ENCODE peak calls at places on chromosome 13, in four cellular contexts. H, G, R and S are unnamed samples.

GRCh38 chr13:36986462-36987240 is 12.5 kb downstream of the ALG5 start:
- DNase-seq in H (no peak), G (peak), R (peak), S (no peak)

GRCh38 chr13:102566513-102566912 is 30.3 kb upstream of the TPP2 start:
- DNase-seq in H (no peak), G (no peak), R (no peak), S (no peak)

GRCh38 chr13:102460806-102461205 is 59.0 kb upstream of the FGF14 start:
- DNase-seq in H (no peak), G (peak), R (no peak), S (no peak)

GRCh38 chr13:30464496-30465351 is 1.0 kb downstream of the HMGB1 start:
- DNase-seq in H (peak), G (peak), R (no peak), S (peak)

GRCh38 chr13:107790360-107790759 is 425.0 kb downstream of the LIG4 start:
- DNase-seq in H (no peak), G (no peak), R (no peak), S (no peak)

GRCh38 chr13:101520672-101521071 is 68.2 kb downstream of the ITGBL1 start:
- DNase-seq in H (no peak), G (peak), R (peak), S (no peak)

GRCh38 chr13:51728972-51729371 is 75.0 kb downstream of the DHRS12 start:
- DNase-seq in H (no peak), G (peak), R (no peak), S (no peak)

GRCh38 chr13:33016414-33017409 is at the start of gene KL:
- DNase-seq in H (no peak), G (no peak), R (no peak), S (peak)

GRCh38 chr13:76882431-76882830 is 3.8 kb downstream of the KCTD12 start:
- DNase-seq in H (no peak), G (peak), R (peak), S (peak)

GRCh38 chr13:55029280-55029679 is 2000.7 kb downstream of the OLFM4 start:
- DNase-seq in H (no peak), G (no peak), R (no peak), S (no peak)

GRCh38 chr13:93029536-93029935 is 197.1 kb upstream of the GPC6 start:
- DNase-seq in H (no peak), G (peak), R (no peak), S (no peak)

GRCh38 chr13:109941951-109942350 is 155.6 kb upstream of the IRS2 start:
- DNase-seq in H (no peak), G (no peak), R (no peak), S (no peak)

GRCh38 chr13:43364210-43365041 is 341.0 kb downstream of the DNAJC15 start:
- DNase-seq in H (no peak), G (peak), R (no peak), S (no peak)

GRCh38 chr13:87671824-87672603 is 843 bp downstream of the SLITRK5 start:
- DNase-seq in H (no peak), G (no peak), R (no peak), S (no peak)

GRCh38 chr13:110433014-110433413 is 125.9 kb downstream of the COL4A2 start:
- DNase-seq in H (no peak), G (no peak), R (no peak), S (peak)